ENCODE peak calls at places on chromosomes 4 and X, in eight cellular contexts. N, O, V, Y, P, L, G and D are unnamed samples.

GRCh38 chrX:144006811-144007210 is 122.9 kb downstream of the UBE2NL start:
- DNase-seq in N (no peak), P (no peak), L (peak), V (no peak), G (no peak), O (no peak), Y (peak), D (no peak)

GRCh38 chr4:9968472-9968871 is 52.8 kb downstream of the SLC2A9 start:
- DNase-seq in V (no peak), L (no peak), N (no peak), G (no peak), O (no peak), Y (no peak), P (no peak), D (no peak)

GRCh38 chr4:81913427-81913878 is 441.7 kb upstream of the RASGEF1B start:
- DNase-seq in P (no peak), G (peak), L (peak), N (no peak), O (peak), V (no peak), Y (peak), D (peak)

GRCh38 chrX:66833426-66833825 is 194.5 kb upstream of the EDA2R start:
- DNase-seq in L (no peak), Y (no peak), G (peak), O (no peak), N (peak), V (no peak), P (no peak), D (no peak)

GRCh38 chrX:16416588-16416987 is 233.4 kb upstream of the S100G start:
- DNase-seq in Y (no peak), O (no peak), P (no peak), L (no peak), G (no peak), N (no peak), V (no peak), D (no peak)

GRCh38 chrX:129842510-129843208 is 1.0 kb downstream of the ZDHHC9 start:
- DNase-seq in N (no peak), O (peak), P (peak), V (no peak), G (peak), L (peak), Y (peak), D (peak)

GRCh38 chrX:76454456-76454927 is 27.0 kb downstream of the MAGEE1 start:
- DNase-seq in V (no peak), P (no peak), N (no peak), O (peak), Y (peak), L (peak), G (peak), D (peak)

GRCh38 chr4:90852232-90852631 is 725.0 kb downstream of the CCSER1 start:
- DNase-seq in Y (no peak), N (no peak), L (no peak), P (no peak), O (no peak), G (no peak), V (no peak), D (no peak)

GRCh38 chrX:78548012-78548411 is 111.1 kb downstream of the RTL3 start:
- DNase-seq in O (no peak), V (no peak), P (no peak), N (no peak), G (no peak), Y (no peak), L (peak), D (no peak)

GRCh38 chr4:113450681-113451080 is 310.9 kb downstream of the CAMK2D start:
- DNase-seq in L (no peak), N (no peak), O (no peak), P (no peak), Y (no peak), V (no peak), G (no peak), D (no peak)

GRCh38 chrX:11367609-11368430 is 74.6 kb downstream of the AMELX start:
- DNase-seq in V (no peak), G (no peak), P (no peak), O (peak), Y (peak), N (no peak), L (peak), D (no peak)

GRCh38 chr4:24719615-24720014 is 75.8 kb upstream of the SOD3 start:
- DNase-seq in L (no peak), O (no peak), Y (no peak), G (no peak), P (no peak), V (no peak), N (no peak), D (no peak)

GRCh38 chr4:55172694-55173287 is 47.4 kb upstream of the KDR start:
- DNase-seq in Y (peak), O (peak), G (no peak), P (peak), N (no peak), L (peak), V (no peak), D (no peak)

GRCh38 chr4:23697001-23697528 is 192.8 kb downstream of the PPARGC1A start:
- DNase-seq in P (no peak), G (no peak), O (no peak), L (no peak), N (no peak), Y (no peak), V (no peak), D (no peak)

GRCh38 chrX:63746278-63746677 is 38.7 kb downstream of the ARHGEF9 start:
- DNase-seq in L (no peak), N (no peak), Y (no peak), O (no peak), G (peak), P (no peak), V (no peak), D (peak)

DNA sequence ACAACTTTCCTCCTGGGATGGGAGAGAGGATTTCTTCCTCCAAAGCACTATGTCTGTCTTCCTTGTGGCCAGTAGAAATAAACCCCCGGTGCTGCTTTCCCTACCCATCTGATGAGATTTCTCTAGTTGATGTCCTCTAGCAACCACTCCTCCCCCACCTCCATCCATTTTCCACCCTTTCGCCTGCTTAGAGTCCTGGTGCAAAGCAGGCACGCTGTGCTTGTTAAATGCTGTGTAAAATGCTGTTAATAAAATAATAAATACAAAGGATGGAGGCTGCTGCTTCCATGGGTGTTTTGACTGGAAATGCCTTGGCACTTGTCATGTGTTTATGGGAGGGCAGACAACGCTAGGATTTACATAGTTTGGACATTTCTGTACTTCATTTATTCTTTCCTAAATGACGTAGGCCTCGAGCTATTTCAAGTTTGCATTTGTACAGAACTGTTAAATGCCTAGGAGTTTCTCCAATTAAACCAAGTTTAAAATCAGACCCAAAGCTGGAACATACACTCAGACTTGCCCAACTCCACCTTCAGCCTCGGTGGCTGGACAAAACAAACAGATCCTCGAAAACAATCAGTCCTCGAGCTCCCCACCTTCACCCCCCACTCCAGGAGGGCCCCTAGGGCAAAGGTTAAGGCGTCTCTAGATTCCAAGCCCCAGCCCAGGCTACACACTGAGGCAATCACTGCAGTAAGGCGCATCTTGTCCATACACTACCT is 10.0 kb downstream of the BCOR start:
- DNase-seq in L (no peak), Y (no peak), G (no peak), N (no peak), V (no peak), O (no peak), P (no peak), D (no peak)
- H3K4me3 ChIP-seq in L (no peak), Y (no peak), G (no peak), N (no peak), V (no peak), O (no peak), P (no peak), D (no peak)

GRCh38 chr4:2424581-2424980 is 5.8 kb downstream of the CFAP99 start:
- DNase-seq in G (no peak), V (no peak), N (no peak), P (no peak), Y (peak), L (peak), O (no peak), D (no peak)

GRCh38 chr4:2423066-2423465 is 4.3 kb downstream of the CFAP99 start:
- DNase-seq in G (no peak), O (no peak), Y (no peak), L (no peak), P (no peak), N (no peak), V (no peak), D (no peak)

GRCh38 chr4:2426069-2426397 is 7.3 kb downstream of the CFAP99 start:
- DNase-seq in N (no peak), L (no peak), P (no peak), O (no peak), V (no peak), Y (no peak), G (no peak), D (no peak)

GRCh38 chr4:2425386-2426068 is 6.8 kb downstream of the CFAP99 start:
- DNase-seq in O (no peak), Y (no peak), P (no peak), G (no peak), V (no peak), L (no peak), N (no peak), D (no peak)

DNA sequence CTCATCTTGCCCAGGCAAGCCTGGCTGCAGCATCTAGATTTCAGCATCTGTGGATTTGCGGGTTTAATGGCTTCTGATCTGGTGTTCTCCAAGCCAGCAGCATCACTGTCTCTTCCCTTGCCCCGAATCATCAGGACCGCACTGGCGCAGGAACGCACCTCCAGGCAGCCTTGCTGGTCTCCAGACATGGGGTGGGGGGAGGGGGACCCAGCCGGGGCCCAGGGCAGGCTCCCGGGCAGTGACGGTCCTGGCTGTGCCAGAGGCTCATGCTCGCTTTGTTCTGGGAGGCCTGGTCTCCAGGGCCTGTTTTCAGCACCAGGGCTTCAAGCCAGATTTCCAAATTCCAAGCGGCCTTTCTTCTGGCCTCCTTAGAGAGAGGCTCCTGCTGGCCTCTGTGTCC is 4.9 kb downstream of the CFAP99 start:
- DNase-seq in P (no peak), G (no peak), L (no peak), O (no peak), N (no peak), Y (no peak), V (no peak), D (no peak)
- H3K4me3 ChIP-seq in P (no peak), G (no peak), L (no peak), O (no peak), N (no peak), Y (no peak), V (no peak), D (no peak)

DNA sequence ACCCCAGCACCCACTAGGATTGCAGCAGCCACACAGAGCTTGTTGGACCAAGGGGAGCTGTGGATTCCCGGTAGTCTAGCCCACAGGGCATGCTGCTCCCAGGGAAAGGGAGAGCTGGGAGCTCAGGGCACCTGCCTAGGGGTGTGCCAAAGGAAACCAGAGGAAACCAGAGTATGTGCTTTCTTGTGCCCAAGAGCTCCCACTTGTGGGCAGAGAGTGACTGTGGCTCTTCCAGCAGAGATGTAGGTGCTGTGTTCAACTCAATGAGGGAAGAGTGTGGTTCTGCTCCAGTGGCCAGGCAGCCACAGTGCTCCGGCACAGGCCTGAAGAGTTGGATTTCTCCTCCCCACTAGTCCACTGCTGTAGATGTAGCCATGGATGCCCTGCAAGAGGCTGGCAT is 1050.0 kb upstream of the INTU start:
- DNase-seq in V (no peak), G (peak), N (no peak), L (peak), O (no peak), P (no peak), Y (no peak), D (no peak)
- H3K4me3 ChIP-seq in V (no peak), G (no peak), N (no peak), L (no peak), O (no peak), P (no peak), Y (no peak), D (no peak)

GRCh38 chr4:65669008-65669971 is 999 bp downstream of the EPHA5 start:
- DNase-seq in V (peak), N (no peak), L (peak), P (peak), O (no peak), G (no peak), Y (peak), D (no peak)

GRCh38 chr4:65669981-65670330 is 333 bp downstream of the EPHA5 start:
- DNase-seq in V (no peak), N (no peak), L (no peak), G (no peak), P (no peak), O (no peak), Y (no peak), D (no peak)

GRCh38 chr4:65668201-65669007 is 1.9 kb downstream of the EPHA5 start:
- DNase-seq in O (no peak), P (no peak), L (peak), Y (peak), N (no peak), G (no peak), V (peak), D (no peak)

GRCh38 chr4:65670331-65671031 is at the start of gene EPHA5:
- DNase-seq in O (peak), Y (peak), P (peak), V (peak), G (no peak), L (peak), N (no peak), D (peak)

DNA sequence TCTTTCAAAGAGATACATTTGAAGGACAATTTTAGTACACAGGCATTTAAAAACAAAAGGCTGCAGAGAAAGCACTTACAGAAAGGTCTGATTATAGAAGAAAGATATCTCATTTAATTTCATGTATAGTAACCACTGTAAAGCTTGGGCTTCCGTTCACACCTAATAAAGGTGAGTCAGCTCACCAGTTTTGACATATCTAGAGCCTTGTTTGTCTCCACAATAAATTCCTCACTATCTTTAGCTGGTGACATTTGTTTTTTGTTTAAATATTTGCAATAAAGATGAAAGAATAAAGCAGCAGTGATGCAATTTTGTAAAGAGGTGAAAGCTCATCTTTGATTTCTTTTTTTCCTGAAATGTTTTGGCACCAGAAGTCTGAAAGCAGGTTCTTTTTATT is 1.1 kb upstream of the EPHA5 start:
- DNase-seq in V (no peak), L (no peak), G (no peak), O (no peak), Y (no peak), P (no peak), N (no peak), D (no peak)
- H3K4me3 ChIP-seq in V (no peak), L (no peak), G (no peak), O (no peak), Y (no peak), P (no peak), N (no peak), D (no peak)

GRCh38 chr4:2961411-2962098 is 1.7 kb downstream of the NOP14 start:
- DNase-seq in P (no peak), Y (no peak), V (no peak), O (no peak), L (no peak), G (no peak), N (no peak), D (no peak)
- H3K4me3 ChIP-seq in P (peak), Y (peak), V (peak), O (peak), L (peak), G (peak), N (peak), D (peak)

DNA sequence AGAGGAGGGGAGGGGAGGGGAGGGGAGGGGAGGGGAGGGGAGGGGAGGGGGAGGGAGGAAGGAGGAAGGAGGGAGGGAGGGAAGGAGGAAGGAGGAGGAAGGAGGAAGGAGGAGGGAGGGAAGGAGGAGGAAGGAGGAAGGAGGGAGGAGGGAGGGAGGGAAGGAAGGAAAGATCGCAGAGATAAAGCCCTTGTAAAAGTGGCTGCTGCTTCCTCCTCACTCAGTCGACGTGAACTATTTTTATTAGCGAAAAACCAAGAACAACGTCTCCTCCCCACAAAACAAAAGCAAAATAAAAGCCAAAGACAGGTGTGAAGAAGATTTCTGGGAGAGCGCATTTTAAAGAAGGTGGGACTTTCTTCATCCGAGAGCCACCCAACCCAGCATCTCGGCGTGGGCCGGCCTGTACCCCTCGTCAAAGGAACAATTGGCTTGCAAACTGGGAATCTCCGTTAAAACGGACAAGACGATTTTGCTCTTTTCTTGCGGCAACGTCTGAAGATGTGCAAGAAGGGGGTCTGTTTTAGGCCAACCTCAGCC is 40.7 kb upstream of the ASMTL start:
- DNase-seq in L (no peak), V (no peak), G (no peak), N (no peak), Y (no peak), O (no peak), P (no peak), D (no peak)
- H3K4me3 ChIP-seq in L (no peak), V (no peak), G (peak), N (peak), Y (no peak), O (no peak), P (peak), D (no peak)

DNA sequence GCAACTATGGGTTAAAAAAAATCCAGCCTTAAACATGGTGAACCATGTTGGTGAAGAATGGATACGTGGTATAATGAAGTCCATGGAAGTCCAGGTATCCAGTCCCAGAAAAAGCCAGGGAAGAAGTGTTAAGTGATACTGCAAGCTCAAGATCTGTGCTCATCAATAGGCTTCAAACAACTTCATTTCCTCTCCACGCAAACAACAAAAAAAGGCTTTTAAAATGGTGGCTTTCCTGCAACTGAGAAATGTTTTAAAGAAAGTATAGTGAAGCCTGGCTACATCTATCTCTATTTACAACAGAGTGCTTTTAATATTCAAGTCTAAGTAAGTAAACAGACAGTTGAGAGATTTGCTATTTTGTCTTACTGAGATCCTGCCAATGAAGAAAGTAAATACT is 1.6 kb downstream of the TAPT1 start:
- DNase-seq in L (no peak), N (no peak), G (no peak), V (no peak), O (no peak), P (no peak), Y (no peak), D (peak)
- H3K4me3 ChIP-seq in L (peak), N (peak), G (peak), V (peak), O (no peak), P (peak), Y (no peak), D (peak)

DNA sequence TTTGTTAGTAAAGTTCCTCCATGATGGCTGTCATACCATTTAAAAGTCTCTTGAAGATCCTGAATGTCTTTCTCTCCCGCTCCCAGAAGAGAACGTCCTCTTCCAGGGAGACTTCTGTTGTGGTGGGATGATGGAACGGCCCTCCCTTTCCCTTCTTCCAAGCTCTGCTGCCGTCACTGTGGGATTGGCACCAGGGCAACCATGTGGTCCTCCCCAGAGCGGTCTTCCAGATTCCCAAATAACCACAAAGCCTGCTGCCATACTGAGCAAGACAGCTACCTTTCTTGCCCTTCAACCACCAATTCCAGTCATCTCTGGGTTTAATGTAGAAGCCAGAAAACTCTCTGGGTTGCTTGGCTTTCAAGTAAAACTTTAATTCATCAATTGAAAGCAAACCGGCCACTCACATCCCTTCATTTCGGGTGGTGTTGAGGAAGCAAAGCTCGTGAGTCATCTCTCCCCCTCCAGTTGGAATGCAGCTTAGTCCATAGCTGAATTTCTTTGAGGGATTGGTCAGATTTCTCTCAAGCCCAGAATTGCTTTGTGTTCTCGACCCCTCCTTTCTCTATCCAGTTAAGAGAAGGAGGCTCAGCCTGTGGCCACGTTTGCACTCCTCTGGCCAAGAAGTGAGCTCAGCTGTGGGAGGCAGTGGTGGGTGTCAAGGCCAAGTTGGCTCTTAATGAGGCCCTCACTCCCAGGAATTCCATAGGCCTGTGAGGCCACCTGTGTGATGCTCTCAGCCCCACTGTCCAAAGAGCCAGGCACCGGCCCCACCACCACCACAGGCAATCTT is 36.9 kb downstream of the FHDC1 start:
- DNase-seq in N (no peak), P (no peak), V (no peak), Y (peak), L (peak), O (no peak), G (no peak), D (no peak)
- H3K4me3 ChIP-seq in N (no peak), P (no peak), V (no peak), Y (no peak), L (no peak), O (no peak), G (no peak), D (no peak)

GRCh38 chrX:48475295-48475694 is 704 bp upstream of the FTSJ1 start:
- DNase-seq in N (no peak), P (no peak), G (no peak), O (no peak), Y (no peak), V (no peak), L (no peak), D (peak)
- H3K4me3 ChIP-seq in N (peak), P (peak), G (peak), O (peak), Y (peak), V (peak), L (peak), D (peak)